ENCODE peak calls at places on chromosomes 12 and 14, in nine cellular contexts. U, J, S, A, V, Y, L, Q and T are unnamed samples.

GRCh38 chr12:25135531-25136154 is 59.3 kb downstream of the DNAI7 start:
- DNase-seq in Q (no peak), A (no peak), S (peak), J (no peak), L (peak), Y (no peak), V (no peak), U (no peak), T (peak)

GRCh38 chr12:21940972-21941521 is at the start of gene ABCC9:
- DNase-seq in U (no peak), V (peak), A (no peak), Q (peak), S (no peak), J (no peak), L (peak), Y (peak), T (no peak)

GRCh38 chr12:51759695-51760094 is 88.8 kb downstream of the FIGNL2 start:
- DNase-seq in L (no peak), U (no peak), V (no peak), J (no peak), Q (no peak), A (no peak), S (no peak), Y (no peak), T (no peak)

GRCh38 chr12:116534341-116535121 is 24.6 kb upstream of the MAP1LC3B2 start:
- DNase-seq in Y (no peak), U (no peak), Q (peak), L (peak), A (no peak), V (peak), J (peak), S (no peak), T (no peak)

GRCh38 chr12:103928736-103929050 is 1.5 kb upstream of the HSP90B1 start:
- DNase-seq in J (no peak), U (no peak), L (no peak), S (peak), A (no peak), V (no peak), Q (no peak), Y (no peak), T (no peak)

GRCh38 chr14:21917699-21918436 is 244.2 kb upstream of the OR4E1 start:
- DNase-seq in Y (peak), Q (peak), U (peak), A (no peak), S (peak), L (peak), J (peak), V (no peak), T (peak)

GRCh38 chr12:69649529-69649928 is 38.8 kb upstream of the LRRC10 start:
- DNase-seq in L (no peak), S (no peak), Q (no peak), U (no peak), V (no peak), A (no peak), Y (no peak), J (no peak), T (peak)

GRCh38 chr12:30268036-30268435 is 427.6 kb downstream of the IPO8 start:
- DNase-seq in S (no peak), A (no peak), V (no peak), L (no peak), Q (no peak), J (no peak), Y (peak), U (no peak), T (no peak)

GRCh38 chr12:7065073-7065623 is 4.6 kb downstream of the C1S start:
- DNase-seq in A (no peak), L (no peak), J (no peak), S (no peak), V (no peak), U (no peak), Q (no peak), Y (no peak), T (no peak)

GRCh38 chr12:57300961-57301584 is 50.1 kb upstream of the STAC3 start:
- DNase-seq in A (no peak), Y (no peak), U (no peak), S (no peak), L (no peak), V (no peak), J (no peak), Q (no peak), T (no peak)

GRCh38 chr12:4899361-4899760 is 10.3 kb upstream of the KCNA1 start:
- DNase-seq in J (no peak), Q (peak), A (no peak), Y (no peak), L (peak), V (no peak), S (no peak), U (peak), T (peak)
- TF ChIP-seq CTCF in J (no peak), Q (peak), A (peak), Y (no peak), L (peak), V (no peak), S (peak), U (peak), T (no peak)

DNA sequence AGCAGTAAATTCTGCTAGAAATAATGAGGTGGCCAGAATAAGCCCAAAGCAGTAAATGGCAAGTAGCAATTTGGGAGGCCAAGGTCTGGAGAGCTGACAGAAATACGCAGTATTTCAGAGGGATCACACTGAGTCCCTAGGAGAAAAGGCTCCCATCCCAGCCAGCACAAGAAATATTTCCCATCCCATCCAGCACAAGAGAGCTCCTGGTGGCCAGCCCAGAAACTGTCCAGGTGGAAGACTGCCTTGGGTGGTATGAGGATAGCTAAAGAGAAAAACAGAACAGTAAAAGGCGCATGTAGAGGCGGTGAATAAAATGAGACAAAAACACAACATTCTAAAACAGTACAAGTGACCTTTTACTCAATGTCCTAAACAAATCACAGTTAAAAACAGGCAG is 120.7 kb downstream of the HECTD4 start:
- DNase-seq in U (no peak), J (peak), Y (no peak), L (peak), V (no peak), S (no peak), A (no peak), Q (no peak), T (peak)
- TF ChIP-seq CTCF in U (no peak), J (peak), Y (peak), L (peak), V (no peak), S (peak), A (peak), Q (peak), T (no peak)

GRCh38 chr14:72801381-72801812 is 92.5 kb downstream of the DPF3 start:
- DNase-seq in U (no peak), A (peak), Q (peak), V (no peak), L (no peak), S (no peak), Y (peak), J (no peak), T (peak)
- TF ChIP-seq CTCF in U (no peak), A (no peak), Q (no peak), V (no peak), L (no peak), S (no peak), Y (no peak), J (no peak), T (no peak)

GRCh38 chr14:25032092-25032784 is 17.7 kb downstream of the STXBP6 start:
- DNase-seq in L (peak), Y (no peak), J (no peak), U (no peak), Q (no peak), V (no peak), A (no peak), S (peak), T (no peak)
- TF ChIP-seq CTCF in L (peak), Y (peak), J (peak), U (peak), Q (no peak), V (no peak), A (no peak), S (peak), T (peak)

DNA sequence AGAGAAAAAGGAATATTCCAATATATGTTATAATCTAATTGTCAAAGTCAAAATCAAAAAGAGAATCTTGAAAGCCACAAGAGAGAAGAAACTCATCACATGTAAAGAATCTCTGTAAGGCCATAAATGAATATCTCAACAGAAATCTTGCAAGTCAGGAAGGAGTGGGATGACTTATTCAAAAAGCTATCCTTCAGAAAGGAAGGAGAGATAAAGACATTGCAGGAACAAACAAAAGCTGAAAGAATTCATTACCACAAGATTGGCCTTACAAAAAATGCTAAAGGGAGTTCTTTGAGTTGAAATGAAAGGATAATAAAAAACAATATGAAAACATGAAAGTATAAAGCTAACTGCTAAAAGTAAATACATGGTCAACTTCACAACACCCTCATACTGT is 286.8 kb downstream of the LRIG3 start:
- DNase-seq in Y (peak), L (no peak), J (no peak), S (no peak), Q (peak), V (no peak), A (no peak), U (no peak), T (no peak)
- TF ChIP-seq CTCF in Y (no peak), L (no peak), J (no peak), S (no peak), Q (no peak), V (no peak), A (no peak), U (no peak), T (no peak)

GRCh38 chr12:26617513-26617912 is 215.5 kb downstream of the ITPR2 start:
- DNase-seq in S (no peak), A (no peak), Q (no peak), J (no peak), Y (no peak), V (no peak), U (no peak), L (no peak), T (no peak)

GRCh38 chr12:26611598-26611997 is 221.4 kb downstream of the ITPR2 start:
- DNase-seq in Y (no peak), L (no peak), V (no peak), Q (no peak), J (no peak), A (no peak), S (no peak), U (no peak), T (no peak)

GRCh38 chr12:26612203-26612602 is 220.8 kb downstream of the ITPR2 start:
- DNase-seq in Y (no peak), V (no peak), L (no peak), U (no peak), J (no peak), S (no peak), A (no peak), Q (no peak), T (no peak)

GRCh38 chr12:26610774-26611173 is 222.2 kb downstream of the ITPR2 start:
- DNase-seq in U (no peak), V (no peak), L (no peak), A (no peak), J (no peak), Y (no peak), S (no peak), Q (no peak), T (no peak)

GRCh38 chr12:26614217-26614616 is 218.8 kb downstream of the ITPR2 start:
- DNase-seq in V (no peak), L (peak), S (peak), A (no peak), Y (peak), Q (peak), U (peak), J (peak), T (peak)
- TF ChIP-seq CTCF in V (no peak), L (peak), S (peak), A (peak), Y (peak), Q (peak), U (peak), J (peak), T (peak)

DNA sequence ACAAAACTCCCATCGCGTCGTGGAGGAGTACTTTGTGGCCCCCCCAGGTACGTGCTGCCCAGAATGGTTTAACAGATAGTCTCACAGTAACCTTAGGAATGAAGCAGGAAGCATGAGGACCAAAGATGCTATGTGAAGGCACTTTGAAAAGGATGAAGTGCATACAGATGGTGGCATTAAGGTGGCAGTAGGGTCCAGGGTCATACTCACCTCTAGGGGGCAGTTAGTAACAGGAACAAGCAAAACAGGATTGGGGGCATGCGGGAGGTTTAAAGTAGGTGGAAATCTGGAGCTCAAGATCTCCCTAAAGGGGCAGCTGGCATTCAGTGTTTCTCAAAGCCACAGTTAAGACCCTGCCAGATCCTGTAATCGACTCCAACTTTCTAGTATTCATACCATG is 10.9 kb downstream of the GATC start:
- DNase-seq in S (peak), A (no peak), Y (no peak), Q (no peak), V (no peak), L (peak), J (peak), U (no peak), T (no peak)
- TF ChIP-seq CTCF in S (peak), A (peak), Y (peak), Q (peak), V (no peak), L (peak), J (peak), U (no peak), T (peak)

DNA sequence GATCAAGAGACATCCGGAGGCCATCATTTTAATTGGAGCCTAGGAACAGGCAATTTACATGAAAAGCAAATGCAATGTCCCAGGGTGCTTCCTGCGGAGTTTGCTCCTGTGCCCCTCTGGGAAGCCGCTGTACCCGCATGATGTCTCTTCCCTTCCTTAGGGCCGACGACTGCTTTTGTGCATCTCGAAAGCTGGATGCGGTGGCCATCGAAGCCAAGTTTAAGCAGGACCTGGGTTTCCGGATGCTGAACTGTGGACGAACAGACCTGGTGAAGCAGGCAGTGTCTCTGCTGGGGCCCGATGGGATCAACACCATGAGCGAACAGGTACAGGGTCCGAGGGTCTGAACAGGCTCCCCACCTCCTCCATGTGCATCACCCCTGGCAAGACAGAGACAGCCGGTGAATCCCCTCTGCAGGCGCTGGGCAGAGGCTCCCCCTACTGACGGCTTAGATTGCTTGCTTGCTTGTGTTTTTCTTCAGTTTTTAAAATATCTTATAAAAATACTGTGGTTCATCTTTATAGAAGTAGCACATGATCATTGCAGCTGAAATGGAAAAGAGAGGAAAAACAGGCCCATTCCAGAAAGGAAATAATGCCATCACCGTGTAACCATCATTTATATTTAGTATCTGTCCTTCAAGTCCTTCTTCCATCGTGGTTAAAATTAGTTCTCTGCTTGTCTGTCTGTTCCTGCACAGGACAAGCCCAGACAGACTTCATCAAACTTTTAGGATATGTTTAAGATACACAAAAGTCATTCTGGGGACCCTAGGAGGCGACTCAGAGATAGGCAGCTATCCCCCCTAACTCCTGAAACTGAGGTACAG is 75.4 kb upstream of the PWP1 start:
- DNase-seq in Y (peak), U (peak), L (peak), S (peak), Q (peak), J (peak), V (no peak), A (no peak), T (peak)
- TF ChIP-seq CTCF in Y (peak), U (peak), L (peak), S (peak), Q (peak), J (peak), V (no peak), A (peak), T (peak)